ENCODE peak calls at places on chromosomes 11 and 22, in five cellular contexts. T is body of pancreas, O is Peyer's patch, N is right lobe of liver, U is stomach. A is an unnamed sample.

GRCh38 chr11:69369210-69369609 is 75.3 kb downstream of the MYEOV start:
- DNase-seq in T (no peak), O (no peak), N (no peak), U (no peak), A (no peak)

GRCh38 chr11:30172872-30173271 is 57.9 kb upstream of the FSHB start:
- DNase-seq in T (peak; percentile 7), U (no peak), N (no peak), O (no peak), A (no peak)

GRCh38 chr11:72232260-72233055 is 7.9 kb downstream of the INPPL1 start:
- DNase-seq in N (no peak), O (no peak), U (no peak), T (no peak), A (no peak)

GRCh38 chr22:22556578-22556977 is 2.5 kb downstream of the PRAME start:
- DNase-seq in T (no peak), N (no peak), U (no peak), O (no peak), A (no peak)

GRCh38 chr11:12950681-12951080 is 58.4 kb upstream of the RASSF10 start:
- DNase-seq in U (no peak), O (no peak), N (no peak), T (no peak), A (no peak)

GRCh38 chr11:127925430-127925829 is 661.9 kb downstream of the ETS1 start:
- DNase-seq in N (no peak), T (no peak), U (no peak), O (no peak), A (no peak)

GRCh38 chr11:19432370-19433163 is 191.8 kb upstream of the E2F8 start:
- DNase-seq in T (peak; percentile 20), O (no peak), U (no peak), N (no peak), A (peak; percentile 30)

GRCh38 chr22:22934543-22935055 is 47.0 kb downstream of the IGLL5 start:
- DNase-seq in N (no peak), T (no peak), O (no peak), U (no peak), A (no peak)

GRCh38 chr11:45332486-45332934 is 46.4 kb upstream of the SYT13 start:
- DNase-seq in N (no peak), T (peak; percentile 38), O (no peak), U (peak; percentile 45), A (peak; percentile 58)

GRCh38 chr11:126263489-126263888 is 5.2 kb downstream of the SRPRA start:
- DNase-seq in T (no peak), U (no peak), N (no peak), O (no peak), A (no peak)

GRCh38 chr11:12179521-12179920 is 69.1 kb downstream of the MICAL2 start:
- DNase-seq in T (no peak), O (no peak), N (no peak), U (no peak), A (no peak)

GRCh38 chr11:96054870-96055705 is 131.2 kb upstream of the MTMR2 start:
- DNase-seq in N (no peak), U (no peak), O (no peak), T (no peak), A (no peak)

GRCh38 chr22:43562843-43563242 is 151.0 kb downstream of the MPPED1 start:
- DNase-seq in U (no peak), N (no peak), O (no peak), T (no peak), A (no peak)

GRCh38 chr22:43889366-43890253 is 2.2 kb downstream of the PNPLA5 start:
- DNase-seq in O (no peak), T (no peak), U (no peak), N (no peak), A (peak; percentile 26)

GRCh38 chr22:22037740-22038139 is 55.2 kb upstream of the TOP3B start:
- DNase-seq in T (no peak), O (no peak), N (no peak), U (no peak), A (no peak)

GRCh38 chr11:82046778-82047177 is 686.9 kb downstream of the FAM181B start:
- DNase-seq in T (no peak), U (no peak), O (no peak), N (no peak), A (no peak)

GRCh38 chr22:23035557-23036277 is 34.6 kb upstream of the GNAZ start:
- DNase-seq in U (no peak), N (no peak), T (no peak), O (no peak), A (no peak)

GRCh38 chr11:1226981-1227550 is 4.2 kb downstream of the MUC5B start:
- DNase-seq in U (no peak), O (peak; percentile 38), N (peak; percentile 19), T (no peak), A (no peak)

GRCh38 chr22:19799322-19800190 is 39.0 kb downstream of the TBX1 start:
- DNase-seq in U (no peak), T (no peak), O (no peak), N (peak; percentile 15), A (peak; percentile 75)

GRCh38 chr11:34250732-34251639 is 106.8 kb downstream of the ABTB2 start:
- DNase-seq in N (peak; percentile 39), U (peak; percentile 35), T (peak; percentile 42), O (peak; percentile 56), A (peak; percentile 74)

GRCh38 chr11:22802861-22803260 is 26.7 kb downstream of the SVIP start:
- DNase-seq in O (no peak), N (no peak), T (no peak), U (no peak), A (no peak)

GRCh38 chr22:32584650-32585049 is 110.0 kb downstream of the FBXO7 start:
- DNase-seq in N (no peak), T (no peak), O (no peak), U (no peak), A (no peak)

GRCh38 chr22:29078036-29078868 is 5.4 kb downstream of the KREMEN1 start:
- DNase-seq in U (no peak), T (no peak), O (no peak), N (no peak), A (no peak)

GRCh38 chr11:121829159-121829643 is 286.8 kb downstream of the BLID start:
- DNase-seq in O (no peak), N (no peak), U (no peak), T (peak; percentile 22), A (peak; percentile 27)

GRCh38 chr11:789951-790350 is at the start of gene CEND1:
- DNase-seq in T (no peak), U (no peak), O (no peak), N (no peak), A (no peak)

GRCh38 chr22:40533712-40534378 is 102.7 kb downstream of the MRTFA start:
- DNase-seq in N (no peak), O (no peak), U (no peak), T (peak; percentile 16), A (peak; percentile 31)
- TF ChIP-seq POLR2A in N (no peak), O (no peak), U (no peak), T (no peak), A (no peak)

GRCh38 chr22:36351921-36352774 is 35.6 kb downstream of the MYH9 start:
- DNase-seq in T (peak; percentile 56), U (peak; percentile 61), N (peak; percentile 72), O (no peak), A (no peak)

GRCh38 chr22:36352775-36353507 is 34.8 kb downstream of the MYH9 start:
- DNase-seq in N (peak; percentile 86), U (peak; percentile 91), T (peak; percentile 94), O (peak; percentile 51), A (no peak)

GRCh38 chr22:36356708-36357694 is 30.8 kb downstream of the MYH9 start:
- DNase-seq in N (no peak), U (no peak), O (no peak), T (no peak), A (no peak)

GRCh38 chr22:36355894-36356293 is 31.9 kb downstream of the MYH9 start:
- DNase-seq in O (no peak), T (peak; percentile 56), U (no peak), N (no peak), A (no peak)

DNA sequence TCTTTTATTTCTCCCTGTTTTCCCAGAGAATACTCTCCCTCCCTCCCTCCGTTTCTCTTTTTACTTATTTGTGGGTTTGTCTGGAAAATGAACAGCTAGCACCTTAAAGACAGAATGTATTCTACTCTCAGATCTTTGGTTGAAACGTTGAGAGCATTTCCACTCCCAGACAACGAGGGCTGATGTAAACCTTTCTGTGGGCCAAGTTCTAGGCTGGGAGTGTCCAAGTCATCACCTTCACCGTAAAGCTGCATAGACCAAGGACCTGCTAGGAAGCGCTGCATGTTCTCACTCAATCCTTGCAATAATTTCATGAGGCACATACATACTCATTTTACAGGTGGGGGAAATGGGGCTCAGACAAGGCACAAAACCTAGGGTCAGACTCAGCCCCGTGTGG is 32.4 kb downstream of the MYH9 start:
- DNase-seq in N (no peak), O (no peak), U (no peak), T (no peak), A (no peak)
- TF ChIP-seq POLR2A in N (no peak), O (no peak), U (no peak), T (no peak), A (no peak)

GRCh38 chr22:36454916-36455570 is 26.4 kb downstream of the TXN2 start:
- DNase-seq in N (peak; percentile 96), O (peak; percentile 97), T (peak; percentile 94), U (peak; percentile 97), A (no peak)
- TF ChIP-seq POLR2A in N (peak; percentile 74), O (peak; percentile 86), T (peak; percentile 71), U (peak; percentile 36), A (no peak)

DNA sequence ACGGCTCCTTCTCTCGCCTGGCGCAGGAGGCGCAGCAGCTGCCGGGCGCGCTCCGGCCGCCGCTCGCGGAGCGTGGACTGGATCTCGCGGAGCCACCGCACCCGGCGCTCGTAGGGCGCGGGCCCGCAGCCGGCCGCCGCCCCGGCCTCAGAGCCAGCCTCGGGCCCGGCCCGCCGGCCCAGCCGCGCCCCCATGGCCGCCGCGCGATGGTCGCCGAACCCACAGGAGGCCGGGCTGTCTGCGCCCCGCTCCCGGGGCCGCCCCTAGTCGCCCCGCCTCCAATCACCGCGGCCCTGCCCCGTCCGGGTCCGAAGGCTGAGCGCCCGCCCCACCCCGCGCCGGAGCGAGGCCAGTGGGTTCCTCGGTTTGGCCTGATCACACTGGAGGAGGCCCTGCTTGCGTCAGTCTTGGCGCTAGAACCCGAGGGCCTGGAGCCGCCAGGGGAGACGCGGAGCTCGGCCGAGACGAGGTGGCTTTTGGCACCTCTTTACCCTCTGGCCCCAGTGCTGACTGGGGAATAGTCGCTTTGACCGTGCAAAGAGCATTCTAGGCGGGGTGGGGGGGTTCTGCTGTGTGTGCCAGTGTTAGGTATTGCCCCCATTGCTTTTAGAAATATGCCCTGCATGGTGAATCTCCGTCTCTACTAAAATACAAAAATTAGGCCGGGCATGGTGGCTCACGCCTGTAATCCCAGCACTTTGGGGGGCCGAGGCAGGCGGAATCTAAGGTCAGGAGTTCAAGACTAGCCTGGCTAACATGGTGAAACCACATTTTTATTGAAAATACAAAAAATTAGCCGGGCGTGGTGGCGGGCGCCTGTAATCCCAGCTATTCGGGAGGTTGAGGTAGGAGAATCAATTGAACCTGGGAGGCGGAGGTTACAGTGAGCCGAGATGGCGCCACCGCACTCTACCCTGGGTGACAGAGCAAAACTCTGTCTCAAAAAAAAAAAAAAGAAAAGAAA is at the start of gene LRRC75B:
- DNase-seq in T (peak; percentile 91), U (peak; percentile 93), O (peak; percentile 96), N (peak; percentile 95), A (peak; percentile 78)
- TF ChIP-seq POLR2A in T (peak; percentile 60), U (no peak), O (peak; percentile 86), N (peak; percentile 80), A (peak; percentile 33)

GRCh38 chr11:65899356-65900124 is 648 bp downstream of the FOSL1 start:
- DNase-seq in U (peak; percentile 67), N (peak; percentile 75), T (peak; percentile 52), O (peak; percentile 79), A (no peak)
- TF ChIP-seq POLR2A in U (no peak), N (no peak), T (peak; percentile 9), O (no peak), A (no peak)